ENCODE peak calls at places on chromosomes 12 and 14, in nine cellular contexts. K is Peyer's patch, L is transverse colon, U is heart left ventricle, X is body of pancreas, W is esophagus squamous epithelium, G is A549, V is GM12892, Z is spleen. J is an unnamed sample.

GRCh38 chr12:110253176-110253575 is 27.9 kb upstream of the ATP2A2 start:
- DNase-seq in K (peak), X (peak), W (no peak), Z (no peak), L (peak), U (peak), V (no peak), G (no peak), J (peak)

GRCh38 chr14:36604757-36605505 is 22.5 kb upstream of the NKX2-8 start:
- DNase-seq in L (peak), W (no peak), G (peak), X (peak), V (peak), K (peak), Z (no peak), U (no peak), J (peak)

GRCh38 chr14:72699852-72700257 is 194.0 kb downstream of the DPF3 start:
- DNase-seq in X (no peak), Z (no peak), W (no peak), L (no peak), G (no peak), V (no peak), K (no peak), U (peak), J (no peak)

GRCh38 chr14:53062856-53063255 is 90.3 kb downstream of the DDHD1 start:
- DNase-seq in Z (no peak), G (no peak), X (no peak), U (no peak), V (no peak), L (no peak), K (no peak), W (no peak), J (no peak)

GRCh38 chr12:105106621-105107020 is 910 bp upstream of the WASHC4 start:
- DNase-seq in K (no peak), L (no peak), Z (no peak), G (no peak), X (no peak), W (no peak), U (no peak), V (no peak), J (peak)

GRCh38 chr12:59007620-59008019 is 87.3 kb upstream of the LRIG3 start:
- DNase-seq in X (no peak), V (no peak), U (no peak), Z (no peak), L (no peak), K (no peak), G (no peak), W (no peak), J (no peak)

GRCh38 chr14:63475761-63476160 is 67.4 kb downstream of the PPP2R5E start:
- DNase-seq in Z (no peak), U (no peak), W (no peak), K (no peak), G (no peak), V (no peak), L (no peak), X (no peak), J (no peak)

GRCh38 chr14:73937012-73937411 is 12.9 kb downstream of the FAM161B start:
- DNase-seq in X (no peak), L (no peak), W (no peak), Z (no peak), V (no peak), G (no peak), U (no peak), K (no peak), J (no peak)

GRCh38 chr12:19186722-19187661 is 57.5 kb downstream of the PLEKHA5 start:
- DNase-seq in K (no peak), X (no peak), L (no peak), U (no peak), G (peak), Z (no peak), W (no peak), V (no peak), J (peak)

GRCh38 chr14:71507681-71508080 is 424.5 kb upstream of the RGS6 start:
- DNase-seq in G (no peak), U (no peak), X (no peak), K (no peak), Z (no peak), L (no peak), W (no peak), V (no peak), J (no peak)

GRCh38 chr12:126114420-126114819 is 1049.2 kb downstream of the AACS start:
- DNase-seq in V (no peak), W (no peak), G (no peak), Z (no peak), U (no peak), L (no peak), K (no peak), X (no peak), J (no peak)

GRCh38 chr12:45284096-45284901 is 68.4 kb downstream of the ANO6 start:
- DNase-seq in Z (no peak), G (no peak), V (no peak), U (no peak), K (no peak), W (no peak), L (no peak), X (no peak), J (no peak)

GRCh38 chr14:89445252-89445973 is 28.4 kb upstream of the FOXN3 start:
- DNase-seq in G (no peak), W (no peak), K (no peak), V (no peak), Z (no peak), X (no peak), L (no peak), U (no peak), J (no peak)

GRCh38 chr14:90616313-90616712 is 199.9 kb downstream of the TTC7B start:
- DNase-seq in K (no peak), X (no peak), L (no peak), W (no peak), V (no peak), U (no peak), G (no peak), Z (no peak), J (no peak)

GRCh38 chr12:97005612-97006011 is 98.6 kb downstream of the NEDD1 start:
- DNase-seq in W (no peak), G (no peak), X (no peak), V (no peak), K (no peak), U (no peak), Z (no peak), L (no peak), J (no peak)

GRCh38 chr14:101520621-101521305 is 40.5 kb upstream of the DIO3 start:
- DNase-seq in X (peak), Z (no peak), L (no peak), G (no peak), U (peak), K (peak), V (no peak), W (no peak), J (no peak)

GRCh38 chr14:102517412-102518062 is 8.0 kb upstream of the ANKRD9 start:
- DNase-seq in X (peak), W (no peak), G (no peak), K (no peak), U (peak), V (peak), Z (no peak), L (peak), J (no peak)

GRCh38 chr12:79891506-79892162 is 43.3 kb downstream of the PPP1R12A start:
- DNase-seq in X (no peak), U (peak), V (no peak), G (no peak), Z (no peak), K (no peak), W (no peak), L (no peak), J (peak)

GRCh38 chr14:56514663-56515371 is 64.8 kb upstream of the TMEM260 start:
- DNase-seq in K (no peak), V (no peak), U (no peak), X (no peak), Z (no peak), L (no peak), G (no peak), W (no peak), J (peak)

GRCh38 chr12:60830381-60830780 is 1234.6 kb downstream of the SLC16A7 start:
- DNase-seq in L (no peak), W (no peak), G (no peak), V (no peak), U (no peak), X (no peak), K (no peak), Z (no peak), J (no peak)

GRCh38 chr14:88933203-88933602 is 108.8 kb downstream of the TTC8 start:
- DNase-seq in V (no peak), U (no peak), L (no peak), K (no peak), Z (no peak), X (no peak), W (no peak), G (no peak), J (no peak)

GRCh38 chr12:113935459-113935858 is 30.7 kb downstream of the RBM19 start:
- DNase-seq in K (no peak), L (no peak), X (no peak), V (no peak), W (no peak), Z (no peak), U (no peak), G (no peak), J (no peak)

GRCh38 chr12:66441905-66442559 is 139.7 kb downstream of the HELB start:
- DNase-seq in U (no peak), X (no peak), V (no peak), L (no peak), K (no peak), W (no peak), Z (no peak), G (no peak), J (no peak)

GRCh38 chr14:93054876-93055275 is 60.8 kb downstream of the ITPK1 start:
- DNase-seq in X (no peak), V (no peak), W (no peak), L (no peak), G (no peak), Z (no peak), U (no peak), K (no peak), J (no peak)

GRCh38 chr12:120774169-120774916 is 48.7 kb downstream of the ACADS start:
- DNase-seq in U (no peak), G (no peak), Z (no peak), V (no peak), K (no peak), L (no peak), W (no peak), X (no peak), J (no peak)

GRCh38 chr12:68667286-68667685 is 19.5 kb upstream of the NUP107 start:
- DNase-seq in W (no peak), K (no peak), Z (no peak), V (no peak), X (no peak), L (no peak), U (no peak), G (no peak), J (no peak)

GRCh38 chr14:92704036-92704804 is 44.2 kb downstream of the LGMN start:
- DNase-seq in K (peak), Z (peak), X (no peak), W (no peak), G (no peak), U (peak), L (peak), V (no peak), J (no peak)

GRCh38 chr12:58596381-58596780 is 323.9 kb downstream of the LRIG3 start:
- DNase-seq in Z (no peak), W (no peak), V (no peak), L (no peak), U (no peak), G (no peak), X (no peak), K (no peak), J (no peak)

GRCh38 chr12:25377475-25378179 is 126.9 kb upstream of the KRAS start:
- DNase-seq in U (no peak), V (no peak), K (no peak), L (no peak), X (no peak), G (no peak), Z (no peak), W (no peak), J (no peak)

GRCh38 chr12:31849090-31849687 is 110.0 kb upstream of the RESF1 start:
- DNase-seq in L (no peak), X (no peak), Z (no peak), W (no peak), G (no peak), K (no peak), U (no peak), V (no peak), J (peak)

GRCh38 chr12:31846405-31846804 is 112.8 kb upstream of the RESF1 start:
- DNase-seq in L (no peak), Z (no peak), W (no peak), U (no peak), V (no peak), K (no peak), G (no peak), X (no peak), J (no peak)

GRCh38 chr12:31843399-31844095 is 114.7 kb upstream of the AMN1 start:
- DNase-seq in G (no peak), X (no peak), K (no peak), W (no peak), U (no peak), V (no peak), Z (no peak), L (no peak), J (peak)

GRCh38 chr12:31850268-31850667 is 108.9 kb upstream of the RESF1 start:
- DNase-seq in W (no peak), U (no peak), G (no peak), L (no peak), V (no peak), Z (no peak), X (no peak), K (no peak), J (no peak)

GRCh38 chr12:31845613-31846321 is 113.4 kb upstream of the RESF1 start:
- DNase-seq in V (no peak), U (no peak), W (no peak), G (no peak), L (no peak), Z (no peak), X (no peak), K (no peak), J (no peak)
- TF ChIP-seq POLR2A in V (no peak), U (no peak), W (no peak), G (no peak), L (no peak), Z (no peak), X (no peak), K (no peak), J (no peak)

DNA sequence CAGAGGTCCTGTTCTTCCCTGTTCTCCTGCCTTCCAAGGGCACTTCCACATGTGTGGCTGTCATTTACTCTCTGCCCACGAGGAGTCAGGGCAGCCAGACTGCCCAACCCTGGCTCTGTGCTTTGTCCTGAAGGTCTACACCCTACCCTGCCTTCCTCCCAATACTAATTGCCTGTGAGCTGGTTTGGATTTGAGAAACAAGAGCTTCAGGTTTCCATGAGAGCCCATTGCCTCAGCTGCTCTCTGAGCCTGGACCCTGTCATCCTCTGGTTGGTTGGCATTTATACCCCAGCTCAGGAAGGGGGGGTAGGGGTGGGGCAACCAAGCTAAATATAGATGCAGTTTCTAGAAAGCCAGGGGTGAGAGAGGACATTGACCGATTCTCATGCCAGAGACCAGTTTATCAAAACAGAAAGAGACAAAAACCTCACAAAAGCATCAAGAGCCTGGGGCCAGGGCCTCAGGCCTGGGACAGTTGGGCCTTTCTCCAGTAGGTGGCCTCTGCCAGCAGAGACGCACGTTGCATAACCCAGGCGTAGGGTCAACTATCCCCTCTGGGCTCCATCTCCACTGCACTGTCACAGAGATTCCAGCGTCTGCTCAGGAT is 34.5 kb downstream of the VDR start:
- DNase-seq in K (peak), G (peak), L (peak), X (peak), U (peak), V (no peak), W (no peak), Z (peak), J (peak)
- TF ChIP-seq POLR2A in K (no peak), G (no peak), L (no peak), X (no peak), U (no peak), V (no peak), W (no peak), Z (no peak), J (no peak)

GRCh38 chr14:60977848-60978247 is 3.0 kb downstream of the TRMT5 start:
- DNase-seq in W (no peak), G (no peak), Z (no peak), U (no peak), L (no peak), X (no peak), V (no peak), K (no peak), J (no peak)

GRCh38 chr14:60984225-60984624 is 3.2 kb downstream of the SLC38A6 start:
- DNase-seq in Z (no peak), X (no peak), W (no peak), V (no peak), K (no peak), G (no peak), U (no peak), L (no peak), J (no peak)

GRCh38 chr14:60981626-60982455 is 796 bp downstream of the SLC38A6 start:
- DNase-seq in Z (no peak), X (no peak), L (no peak), G (peak), V (no peak), U (no peak), K (no peak), W (no peak), J (peak)

GRCh38 chr14:60986500-60986899 is 5.5 kb downstream of the SLC38A6 start:
- DNase-seq in U (no peak), Z (no peak), X (no peak), K (no peak), W (no peak), V (no peak), L (no peak), G (no peak), J (no peak)

DNA sequence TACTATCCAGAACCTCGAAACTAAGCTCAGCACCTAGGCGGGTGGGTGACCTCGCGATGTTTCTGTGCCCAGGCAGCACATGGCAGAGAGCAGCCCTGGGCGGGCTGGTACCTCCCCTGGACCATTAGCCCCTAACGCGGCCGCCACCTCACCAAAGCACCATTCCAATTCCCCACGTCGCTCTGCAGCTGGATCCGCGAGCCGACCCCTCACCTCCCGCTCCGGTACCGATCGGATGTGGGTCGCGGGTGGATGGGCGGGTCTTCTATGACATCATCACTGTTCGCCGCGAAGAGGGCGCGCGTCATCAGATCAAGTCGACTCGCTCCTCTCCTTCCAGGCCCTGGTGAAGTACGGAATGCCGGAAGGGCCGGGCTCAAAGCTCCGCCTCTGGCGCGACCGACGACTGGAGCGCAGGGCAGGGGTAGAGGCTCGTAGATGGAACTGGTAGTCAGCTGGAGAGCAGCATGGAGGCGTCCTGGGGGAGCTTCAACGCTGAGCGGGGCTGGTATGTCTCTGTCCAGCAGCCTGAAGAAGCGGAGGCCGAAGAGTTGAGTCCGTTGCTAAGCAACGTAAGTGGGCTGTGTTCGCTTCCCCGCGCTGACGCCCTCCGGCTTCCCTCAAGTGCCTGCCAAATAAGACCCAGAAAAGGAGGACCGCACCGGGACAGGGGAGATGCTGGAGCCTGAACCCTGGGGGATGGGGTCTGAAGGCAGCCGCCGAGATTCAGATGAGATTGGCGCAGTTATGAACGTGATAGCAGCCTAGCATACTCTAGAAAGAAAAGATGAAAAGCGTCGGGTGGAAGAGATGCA is at the start of the genes SLC38A6 and TRMT5:
- DNase-seq in V (peak), K (peak), X (peak), L (peak), Z (peak), U (peak), G (peak), W (peak), J (peak)
- TF ChIP-seq POLR2A in V (peak), K (no peak), X (peak), L (peak), Z (no peak), U (peak), G (peak), W (no peak), J (peak)

GRCh38 chr12:8030189-8030588 is 2.3 kb upstream of the FOXJ2 start:
- DNase-seq in K (no peak), L (no peak), Z (no peak), W (no peak), G (no peak), X (no peak), V (no peak), U (no peak), J (no peak)

GRCh38 chr12:8033153-8034044 is 883 bp downstream of the FOXJ2 start:
- DNase-seq in W (no peak), X (peak), G (peak), L (peak), K (peak), Z (peak), V (peak), U (peak), J (peak)

GRCh38 chr12:8031872-8032241 is 659 bp upstream of the FOXJ2 start:
- DNase-seq in K (no peak), L (no peak), X (no peak), G (no peak), W (no peak), U (no peak), V (no peak), Z (no peak), J (peak)

GRCh38 chr12:8034802-8035201 is 2.3 kb downstream of the FOXJ2 start:
- DNase-seq in L (no peak), G (no peak), K (no peak), V (no peak), W (no peak), U (no peak), Z (no peak), X (no peak), J (peak)

GRCh38 chr12:8032242-8033152 is at the start of gene FOXJ2:
- DNase-seq in U (peak), K (peak), X (peak), L (peak), W (no peak), Z (peak), V (peak), G (peak), J (peak)
- TF ChIP-seq POLR2A in U (peak), K (peak), X (peak), L (peak), W (no peak), Z (no peak), V (peak), G (peak), J (peak)

DNA sequence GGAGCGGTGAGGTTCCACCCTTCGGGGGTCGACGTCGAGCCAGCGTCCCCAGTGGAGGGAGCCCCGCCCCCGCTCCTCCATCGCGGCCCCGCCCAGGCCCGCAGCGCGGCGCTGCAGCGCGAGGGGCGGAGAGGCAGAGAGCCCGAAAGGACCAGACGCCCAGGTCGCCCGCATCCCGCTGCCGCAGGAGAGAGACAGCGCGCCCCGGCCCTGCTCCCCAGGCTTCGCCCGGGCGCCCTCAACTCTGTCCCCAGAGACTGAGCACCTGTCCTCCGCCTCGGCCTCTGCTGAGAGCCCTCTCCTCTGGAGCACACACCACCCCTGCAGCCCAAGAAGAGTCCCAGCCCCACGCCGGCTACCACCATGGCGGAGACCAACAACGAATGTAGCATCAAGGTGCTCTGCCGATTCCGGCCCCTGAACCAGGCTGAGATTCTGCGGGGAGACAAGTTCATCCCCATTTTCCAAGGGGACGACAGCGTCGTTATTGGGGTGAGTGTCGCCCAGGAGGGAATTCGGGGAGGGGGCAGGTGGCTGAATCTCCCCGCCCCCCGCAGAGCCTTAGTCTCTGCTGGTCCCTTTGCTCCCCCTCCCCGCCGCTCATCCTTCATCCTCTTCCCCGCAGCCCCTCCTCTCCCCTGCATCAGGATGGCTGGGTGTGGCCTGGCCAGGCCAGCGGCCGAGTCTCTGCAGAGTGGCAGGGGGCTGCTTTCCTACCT is at the start of gene KIF5A:
- DNase-seq in K (peak), Z (peak), L (peak), G (peak), U (no peak), X (no peak), W (no peak), V (peak), J (peak)
- TF ChIP-seq POLR2A in K (no peak), Z (no peak), L (no peak), G (no peak), U (no peak), X (no peak), W (no peak), V (no peak), J (peak)

J was measured in erythroblast.